ENCODE peak calls at places on chromosomes 2 and 18, in four cellular contexts. K is ovary, F is GM12864, Q is A549. W is an unnamed sample.

GRCh38 chr2:39737661-39738060 is 41.4 kb downstream of the THUMPD2 start:
- DNase-seq in K (peak), F (no peak), Q (no peak), W (peak)

GRCh38 chr2:128500136-128500800 is 181.6 kb upstream of the HS6ST1 start:
- DNase-seq in K (no peak), F (no peak), Q (no peak), W (no peak)

GRCh38 chr2:16045653-16046352 is 105.5 kb downstream of the MYCN start:
- DNase-seq in K (no peak), F (no peak), Q (no peak), W (no peak)

GRCh38 chr2:101026253-101026701 is 24.2 kb downstream of the RPL31 start:
- DNase-seq in K (no peak), F (no peak), Q (no peak), W (no peak)

GRCh38 chr2:1728821-1729220 is 15.5 kb downstream of the PXDN start:
- DNase-seq in K (peak), F (no peak), Q (no peak), W (no peak)

GRCh38 chr2:182895798-182896197 is 29.4 kb upstream of the FRZB start:
- DNase-seq in K (no peak), F (no peak), Q (no peak), W (no peak)

GRCh38 chr18:63339920-63340484 is 20.4 kb upstream of the BCL2 start:
- DNase-seq in K (no peak), F (no peak), Q (peak), W (no peak)

GRCh38 chr2:146602383-146602782 is 1242.4 kb upstream of the ACVR2A start:
- DNase-seq in K (no peak), F (no peak), Q (peak), W (peak)

GRCh38 chr2:16828044-16828827 is 162.6 kb upstream of the CYRIA start:
- DNase-seq in K (no peak), F (no peak), Q (no peak), W (no peak)

GRCh38 chr18:12768622-12769021 is 65.8 kb downstream of the PSMG2 start:
- DNase-seq in K (no peak), F (no peak), Q (no peak), W (peak)

GRCh38 chr2:14544247-14544646 is 88.3 kb upstream of the LRATD1 start:
- DNase-seq in K (no peak), F (peak), Q (no peak), W (no peak)

GRCh38 chr2:198098918-198099317 is 294.5 kb downstream of the PLCL1 start:
- DNase-seq in K (no peak), F (no peak), Q (no peak), W (peak)

GRCh38 chr2:231182500-231182899 is 15.9 kb upstream of the ARMC9 start:
- DNase-seq in K (no peak), F (no peak), Q (peak), W (no peak)

GRCh38 chr18:3984163-3984757 is 470.8 kb downstream of the DLGAP1 start:
- DNase-seq in K (no peak), F (no peak), Q (no peak), W (peak)

DNA sequence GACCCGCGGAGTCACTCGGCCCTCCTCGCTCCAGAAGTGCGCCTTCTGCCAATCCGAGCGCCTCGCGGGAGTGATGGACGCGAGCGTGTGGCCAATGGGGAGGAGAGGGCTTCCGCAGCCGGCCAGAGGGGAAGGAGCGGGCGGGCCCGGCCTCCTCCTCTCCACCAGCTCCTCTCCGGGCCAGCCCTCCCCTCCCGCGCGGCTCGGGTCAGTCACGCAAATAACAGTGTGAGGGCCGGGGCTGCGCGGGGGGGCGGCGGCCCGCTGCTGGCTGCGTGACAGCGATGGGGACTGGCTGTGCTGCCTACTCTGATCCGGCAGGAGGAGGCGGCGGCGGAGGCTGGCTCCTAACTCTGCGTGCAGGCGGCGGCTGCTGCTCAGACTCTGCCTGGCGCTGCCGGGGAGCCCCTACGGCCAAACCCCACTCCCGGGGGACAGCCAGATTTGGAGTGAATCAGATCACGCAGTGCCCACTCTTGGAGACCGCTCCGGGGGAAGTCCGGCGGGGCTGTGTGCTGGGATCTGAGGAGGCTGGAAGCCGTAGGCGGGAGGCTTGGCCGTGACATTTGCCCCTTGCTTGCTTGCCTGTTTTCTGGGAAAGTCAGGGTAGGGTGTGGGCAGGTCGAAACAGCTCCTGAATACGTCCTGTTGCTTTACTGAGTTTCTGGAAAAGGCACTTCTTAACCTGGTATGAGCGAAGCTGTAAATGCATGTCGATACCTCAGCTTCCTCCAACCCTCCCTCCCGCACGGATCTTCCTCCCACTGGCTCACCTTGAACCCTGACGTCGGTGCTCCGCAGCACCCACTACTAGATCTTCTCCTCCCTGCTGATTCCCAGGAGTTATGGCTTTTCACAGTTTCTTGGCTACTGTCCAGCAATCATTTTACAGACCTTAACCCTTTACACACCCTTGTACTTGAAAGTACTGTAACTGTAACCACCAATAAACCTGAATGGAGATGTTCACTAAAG is 97.9 kb upstream of the SERTAD2 start:
- DNase-seq in K (peak), F (no peak), Q (peak), W (peak)
- TF ChIP-seq CTCF in K (peak), F (peak), Q (no peak), W (peak)

GRCh38 chr18:59839931-59840685 is 59.7 kb upstream of the PMAIP1 start:
- DNase-seq in K (no peak), F (no peak), Q (no peak), W (no peak)
- TF ChIP-seq CTCF in K (no peak), F (peak), Q (no peak), W (peak)

GRCh38 chr2:224142397-224143312 is 103.6 kb upstream of the SERPINE2 start:
- DNase-seq in K (no peak), F (no peak), Q (peak), W (peak)
- TF ChIP-seq CTCF in K (no peak), F (no peak), Q (peak), W (peak)

GRCh38 chr2:202208526-202208925 is 29.9 kb downstream of the SUMO1 start:
- DNase-seq in K (no peak), F (no peak), Q (no peak), W (no peak)
- TF ChIP-seq CTCF in K (no peak), F (no peak), Q (no peak), W (no peak)

DNA sequence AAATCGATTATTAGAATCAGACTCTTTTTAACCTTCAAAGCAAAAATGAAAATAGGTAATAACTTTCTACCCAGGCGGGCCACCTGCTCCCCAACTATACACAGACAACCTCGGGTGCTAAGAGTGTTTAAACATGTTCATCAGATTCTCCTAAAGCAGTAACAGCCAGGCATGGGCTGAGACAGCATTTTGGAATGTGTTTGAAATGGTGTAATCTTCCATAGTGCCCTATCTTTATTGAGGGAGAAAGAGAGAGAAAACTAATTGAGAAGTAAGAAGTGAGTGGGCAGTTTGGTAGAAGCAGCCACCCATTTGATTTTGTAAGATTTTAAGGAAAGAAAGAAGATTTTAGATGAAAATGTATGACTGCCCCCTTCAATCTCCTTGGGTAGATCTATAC is 196.1 kb upstream of the CTAGE1 start:
- DNase-seq in K (no peak), F (no peak), Q (no peak), W (peak)
- TF ChIP-seq CTCF in K (no peak), F (no peak), Q (no peak), W (no peak)

GRCh38 chr18:37348729-37349128 is 216.9 kb downstream of the CELF4 start:
- DNase-seq in K (no peak), F (no peak), Q (no peak), W (no peak)
- TF ChIP-seq CTCF in K (no peak), F (no peak), Q (no peak), W (no peak)

DNA sequence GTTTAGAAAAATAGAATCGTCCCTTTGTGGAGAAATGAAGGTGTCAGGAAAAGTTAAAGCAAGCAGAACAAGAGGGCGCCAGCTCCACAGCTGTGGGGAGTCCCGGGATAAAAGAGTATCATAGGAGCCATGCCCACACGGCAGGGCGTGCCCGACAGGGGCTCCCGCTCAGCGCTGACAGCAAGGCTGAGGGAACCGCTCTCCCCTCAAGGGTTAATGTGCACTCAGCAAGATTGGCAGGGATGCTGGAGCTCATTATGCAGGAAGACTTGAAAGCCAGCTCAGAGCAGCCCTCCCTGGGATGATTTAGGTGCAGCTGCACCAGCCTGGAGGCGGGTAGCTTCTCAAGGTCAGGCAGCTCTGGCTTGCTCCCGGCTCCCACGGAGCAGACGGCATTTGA is 500.2 kb downstream of the EIPR1 start:
- DNase-seq in K (no peak), F (no peak), Q (no peak), W (no peak)
- TF ChIP-seq CTCF in K (no peak), F (no peak), Q (no peak), W (no peak)

DNA sequence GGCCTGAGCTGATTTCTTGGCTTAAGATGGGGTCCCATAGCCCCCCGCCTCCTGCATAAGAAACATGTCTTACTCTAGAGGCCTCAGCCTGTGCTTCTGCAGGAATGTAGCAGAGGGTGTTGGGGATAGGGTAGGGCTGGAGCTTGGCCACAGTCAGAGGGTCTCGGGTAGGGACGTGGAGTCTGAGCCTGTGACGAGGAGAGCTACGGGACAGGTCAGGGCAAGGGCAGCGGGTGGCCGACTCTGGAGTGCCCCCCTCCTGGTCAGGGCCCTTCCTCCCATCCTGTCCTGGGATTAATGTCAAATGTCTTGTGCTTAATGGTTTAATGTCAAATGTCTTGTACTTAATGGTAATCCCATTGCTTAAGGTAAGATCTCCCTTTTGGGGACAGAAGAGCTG is 130.4 kb downstream of the GLI2 start:
- DNase-seq in K (no peak), F (no peak), Q (no peak), W (no peak)
- TF ChIP-seq CTCF in K (no peak), F (no peak), Q (no peak), W (no peak)

GRCh38 chr2:62248226-62248625 is 52.3 kb downstream of the B3GNT2 start:
- DNase-seq in K (no peak), F (no peak), Q (no peak), W (no peak)

GRCh38 chr2:62254424-62255266 is 58.7 kb downstream of the B3GNT2 start:
- DNase-seq in K (no peak), F (no peak), Q (no peak), W (no peak)

GRCh38 chr2:62250239-62250638 is 54.3 kb downstream of the B3GNT2 start:
- DNase-seq in K (no peak), F (no peak), Q (no peak), W (no peak)
- TF ChIP-seq CTCF in K (no peak), F (no peak), Q (no peak), W (no peak)

GRCh38 chr18:45719106-45719505 is 4.9 kb upstream of the SLC14A1 start:
- DNase-seq in K (no peak), F (no peak), Q (no peak), W (no peak)

GRCh38 chr18:45726603-45727002 is 2.6 kb downstream of the SLC14A1 start:
- DNase-seq in K (no peak), F (no peak), Q (no peak), W (no peak)

GRCh38 chr18:45724591-45724990 is 610 bp downstream of the SLC14A1 start:
- DNase-seq in K (no peak), F (no peak), Q (no peak), W (no peak)

GRCh38 chr18:45723921-45724320 is at the start of gene SLC14A1:
- DNase-seq in K (no peak), F (no peak), Q (no peak), W (no peak)

GRCh38 chr18:45722899-45723298 is 1.1 kb upstream of the SLC14A1 start:
- DNase-seq in K (peak), F (peak), Q (peak), W (peak)
- TF ChIP-seq CTCF in K (no peak), F (peak), Q (peak), W (peak)

W was measured in mammary epithelial cell.